ENCODE peak calls at places on chromosomes 12 and 14, in ten cellular contexts. N, J, T, E, O, F, G, I, D and Y are unnamed samples.
A peak's percentile ranks its signal among the peaks of the same experiment; 100 is the strongest.

GRCh38 chr12:126811401-126811800 is 1455.6 kb upstream of the TMEM132C start:
- DNase-seq in N (no peak), J (no peak), T (no peak), E (no peak), O (no peak), F (no peak), G (no peak), I (no peak), D (no peak), Y (no peak)

GRCh38 chr12:122834229-122834920 is 882 bp upstream of the HIP1R start:
- DNase-seq in N (peak; percentile 65), J (peak; percentile 37), T (peak; percentile 33), E (peak; percentile 80), O (no peak), F (peak; percentile 89), G (no peak), I (no peak), D (no peak), Y (peak; percentile 50)

GRCh38 chr12:68038650-68039049 is 49.4 kb downstream of the IFNG-AS1 start:
- DNase-seq in N (no peak), J (no peak), T (no peak), E (no peak), O (no peak), F (no peak), G (no peak), I (no peak), D (no peak), Y (no peak)

GRCh38 chr14:31387091-31387490 is 33.3 kb downstream of the HEATR5A start:
- DNase-seq in N (no peak), J (no peak), T (no peak), E (peak; percentile 35), O (no peak), F (no peak), G (no peak), I (no peak), D (no peak), Y (no peak)

GRCh38 chr14:30767624-30768023 is 106.7 kb upstream of the COCH start:
- DNase-seq in N (no peak), J (no peak), T (no peak), E (no peak), O (no peak), F (no peak), G (no peak), I (no peak), D (no peak), Y (no peak)

GRCh38 chr12:47396902-47397663 is 308.7 kb downstream of the RPAP3 start:
- DNase-seq in N (no peak), J (no peak), T (no peak), E (no peak), O (no peak), F (no peak), G (no peak), I (no peak), D (no peak), Y (no peak)

GRCh38 chr12:108812324-108812723 is 45.1 kb downstream of the SSH1 start:
- DNase-seq in N (no peak), J (no peak), T (no peak), E (no peak), O (no peak), F (no peak), G (no peak), I (no peak), D (no peak), Y (no peak)

GRCh38 chr12:51484119-51484518 is 59.5 kb downstream of the SLC4A8 start:
- DNase-seq in N (no peak), J (no peak), T (no peak), E (no peak), O (no peak), F (no peak), G (no peak), I (no peak), D (no peak), Y (no peak)

GRCh38 chr12:125140239-125140917 is 75.1 kb downstream of the AACS start:
- DNase-seq in N (no peak), J (no peak), T (no peak), E (no peak), O (no peak), F (no peak), G (no peak), I (no peak), D (no peak), Y (no peak)

GRCh38 chr12:123896786-123897185 is 75.8 kb downstream of the CCDC92 start:
- DNase-seq in N (no peak), J (no peak), T (peak; percentile 34), E (no peak), O (no peak), F (no peak), G (no peak), I (no peak), D (no peak), Y (no peak)

GRCh38 chr12:3538691-3539030 is 47.7 kb downstream of the PRMT8 start:
- DNase-seq in N (peak; percentile 61), J (no peak), T (no peak), E (no peak), O (no peak), F (no peak), G (no peak), I (no peak), D (no peak), Y (no peak)

GRCh38 chr12:56916296-56916995 is 17.8 kb downstream of the SDR9C7 start:
- DNase-seq in N (no peak), J (no peak), T (no peak), E (no peak), O (no peak), F (no peak), G (no peak), I (no peak), D (no peak), Y (no peak)

GRCh38 chr12:85527192-85527591 is 247.2 kb downstream of the ALX1 start:
- DNase-seq in N (no peak), J (no peak), T (no peak), E (no peak), O (no peak), F (no peak), G (no peak), I (no peak), D (peak; percentile 2), Y (no peak)

GRCh38 chr14:38536376-38537038 is 280.6 kb upstream of the CLEC14A start:
- DNase-seq in N (peak; percentile 11), J (no peak), T (peak; percentile 15), E (peak; percentile 23), O (no peak), F (no peak), G (no peak), I (no peak), D (no peak), Y (no peak)

GRCh38 chr12:89080797-89081470 is 271.4 kb downstream of the DUSP6 start:
- DNase-seq in N (no peak), J (no peak), T (no peak), E (no peak), O (no peak), F (no peak), G (no peak), I (no peak), D (no peak), Y (peak; percentile 17)

GRCh38 chr12:55722948-55723347 is 2.8 kb downstream of the RDH5 start:
- DNase-seq in N (no peak), J (no peak), T (no peak), E (no peak), O (no peak), F (peak; percentile 43), G (no peak), I (no peak), D (no peak), Y (no peak)

GRCh38 chr12:93223440-93224426 is 154.0 kb upstream of the NUDT4 start:
- DNase-seq in N (no peak), J (no peak), T (peak; percentile 36), E (no peak), O (no peak), F (no peak), G (no peak), I (no peak), D (no peak), Y (peak; percentile 32)

GRCh38 chr12:122099280-122099749 is 20.8 kb downstream of the MLXIP start:
- DNase-seq in N (no peak), J (no peak), T (no peak), E (no peak), O (no peak), F (no peak), G (no peak), I (no peak), D (no peak), Y (no peak)

GRCh38 chr14:75515631-75515999 is 6.7 kb upstream of the BATF start:
- DNase-seq in N (no peak), J (no peak), T (no peak), E (no peak), O (no peak), F (no peak), G (no peak), I (no peak), D (no peak), Y (no peak)

GRCh38 chr14:68695326-68695768 is 97.5 kb downstream of the ZFP36L1 start:
- DNase-seq in N (no peak), J (no peak), T (peak; percentile 100), E (no peak), O (no peak), F (peak; percentile 82), G (peak; percentile 37), I (peak; percentile 50), D (peak; percentile 84), Y (peak; percentile 99)

GRCh38 chr14:105146976-105147700 is 21.4 kb downstream of the JAG2 start:
- DNase-seq in N (no peak), J (no peak), T (no peak), E (peak; percentile 10), O (no peak), F (no peak), G (no peak), I (no peak), D (no peak), Y (no peak)

GRCh38 chr14:54901380-54902142 is 1.1 kb downstream of the GCH1 start:
- DNase-seq in N (no peak), J (no peak), T (no peak), E (no peak), O (no peak), F (no peak), G (peak; percentile 5), I (no peak), D (no peak), Y (peak; percentile 24)

GRCh38 chr12:68007466-68007865 is 18.2 kb downstream of the IFNG-AS1 start:
- DNase-seq in N (no peak), J (no peak), T (peak; percentile 52), E (no peak), O (no peak), F (no peak), G (no peak), I (no peak), D (no peak), Y (peak; percentile 59)

GRCh38 chr12:27236498-27236897 is 7.6 kb upstream of the STK38L start:
- DNase-seq in N (no peak), J (no peak), T (peak; percentile 39), E (no peak), O (no peak), F (no peak), G (no peak), I (no peak), D (no peak), Y (peak; percentile 41)

GRCh38 chr12:123744836-123745235 is 17.3 kb upstream of the DNAH10 start:
- DNase-seq in N (peak; percentile 26), J (no peak), T (no peak), E (peak; percentile 51), O (no peak), F (no peak), G (no peak), I (no peak), D (no peak), Y (no peak)

GRCh38 chr14:105582639-105583038 is 56.3 kb downstream of the TMEM121 start:
- DNase-seq in N (no peak), J (no peak), T (peak; percentile 6), E (no peak), O (peak; percentile 7), F (no peak), G (peak; percentile 2), I (no peak), D (no peak), Y (peak; percentile 8)

GRCh38 chr14:34833545-34834523 is 41.3 kb downstream of the BAZ1A start:
- DNase-seq in N (no peak), J (no peak), T (peak; percentile 45), E (no peak), O (no peak), F (no peak), G (no peak), I (no peak), D (no peak), Y (no peak)

GRCh38 chr12:98644433-98644711 is 216 bp downstream of the IKBIP start:
- DNase-seq in N (peak; percentile 70), J (peak; percentile 27), T (no peak), E (no peak), O (no peak), F (no peak), G (no peak), I (no peak), D (no peak), Y (peak; percentile 65)